ENCODE peak calls at places on chromosomes 7 and 10, in seven cellular contexts. Z is thyroid gland, J is suprapubic skin, H is DND-41, R is osteocyte, X is GM23338, V is GM23248. I is an unnamed sample.

GRCh38 chr7:127979113-127979727 is 52.0 kb downstream of the LRRC4 start:
- DNase-seq in X (no peak), V (no peak), H (no peak), J (no peak), R (no peak), Z (no peak), I (no peak)

GRCh38 chr7:157302314-157302711 is 34.5 kb upstream of the DNAJB6 start:
- DNase-seq in X (peak), Z (peak), H (peak), V (peak), J (no peak), R (no peak), I (no peak)

GRCh38 chr7:51079494-51079893 is 237.1 kb downstream of the COBL start:
- DNase-seq in V (no peak), X (no peak), H (no peak), R (peak), Z (no peak), J (no peak), I (no peak)

GRCh38 chr10:45819552-45819951 is 27.7 kb downstream of the AGAP4 start:
- DNase-seq in X (no peak), R (peak), V (no peak), H (no peak), J (no peak), Z (no peak), I (no peak)

GRCh38 chr7:144786522-144786921 is 49.3 kb downstream of the TPK1 start:
- DNase-seq in V (no peak), R (no peak), H (no peak), J (no peak), X (peak), Z (no peak), I (no peak)

GRCh38 chr10:7891634-7892033 is 73.3 kb downstream of the TAF3 start:
- DNase-seq in V (no peak), Z (no peak), X (no peak), R (no peak), J (no peak), H (no peak), I (no peak)

GRCh38 chr10:70267161-70267933 is 16.5 kb downstream of the NPFFR1 start:
- DNase-seq in J (no peak), Z (no peak), H (no peak), X (peak), R (no peak), V (peak), I (no peak)

GRCh38 chr10:32307609-32308008 is 39.3 kb downstream of the EPC1 start:
- DNase-seq in H (no peak), V (no peak), Z (no peak), R (no peak), J (no peak), X (no peak), I (no peak)

GRCh38 chr10:1036341-1036791 is 10.7 kb upstream of the IDI2 start:
- DNase-seq in V (peak), H (no peak), R (no peak), Z (no peak), J (no peak), X (no peak), I (no peak)

GRCh38 chr10:102613286-102613685 is 31.0 kb upstream of the TRIM8 start:
- DNase-seq in V (no peak), J (no peak), R (no peak), H (no peak), X (no peak), Z (no peak), I (no peak)